ENCODE peak calls at places on chromosomes 12 and 14, in seven cellular contexts. Y is CD4-positive, CD25-positive, alpha-beta regulatory T cell; D is WERI-Rb-1; W is cardiac muscle cell; P is colonic mucosa; F is neural progenitor cell; G is SK-N-SH. B is an unnamed sample.
A peak's percentile ranks its signal among the peaks of the same experiment; 100 is the strongest.

GRCh38 chr14:28406181-28406580 is 360.4 kb upstream of the FOXG1 start:
- DNase-seq in D (no peak), F (no peak), G (no peak), W (peak; percentile 34), P (no peak), Y (no peak), B (no peak)

GRCh38 chr14:66662374-66662773 is 154.4 kb downstream of the GPHN start:
- DNase-seq in F (peak; percentile 38), W (peak; percentile 29), D (no peak), G (no peak), P (no peak), Y (peak; percentile 10), B (peak; percentile 16)

GRCh38 chr12:252634-253033 is 10.0 kb downstream of the SLC6A13 start:
- DNase-seq in Y (no peak), P (no peak), W (no peak), F (no peak), D (no peak), G (no peak), B (no peak)

GRCh38 chr12:21296348-21296747 is 38.4 kb downstream of the SLCO1A2 start:
- DNase-seq in G (no peak), D (no peak), F (no peak), Y (no peak), P (no peak), W (no peak), B (no peak)

GRCh38 chr12:122743895-122744525 is 8.6 kb upstream of the DENR start:
- DNase-seq in F (no peak), P (no peak), W (no peak), Y (no peak), G (no peak), D (no peak), B (no peak)

GRCh38 chr12:6556857-6557256 is 1.0 kb upstream of the IFFO1 start:
- DNase-seq in Y (no peak), W (no peak), D (no peak), G (no peak), P (no peak), F (no peak), B (no peak)

GRCh38 chr14:100887728-100888335 is 15.7 kb downstream of the RTL1 start:
- DNase-seq in G (no peak), W (no peak), D (no peak), Y (no peak), F (no peak), P (no peak), B (no peak)

GRCh38 chr14:70896981-70897380 is 10.3 kb upstream of the PCNX1 start:
- DNase-seq in F (no peak), Y (no peak), W (no peak), G (no peak), P (no peak), D (no peak), B (no peak)

GRCh38 chr14:63435838-63436237 is 107.3 kb downstream of the PPP2R5E start:
- DNase-seq in Y (no peak), F (no peak), W (peak; percentile 60), G (no peak), D (peak; percentile 66), P (peak; percentile 37), B (no peak)

GRCh38 chr14:95471526-95472304 is 44.7 kb downstream of the SYNE3 start:
- DNase-seq in P (no peak), W (no peak), G (no peak), D (no peak), Y (no peak), F (no peak), B (no peak)

GRCh38 chr14:57871487-57872080 is 5.7 kb upstream of the SLC35F4 start:
- DNase-seq in W (peak; percentile 70), Y (peak; percentile 5), F (peak; percentile 75), D (peak; percentile 50), G (peak; percentile 28), P (no peak), B (peak; percentile 53)

GRCh38 chr12:96471368-96472040 is 17.9 kb upstream of the CFAP54 start:
- DNase-seq in P (no peak), W (peak; percentile 57), D (no peak), F (no peak), Y (no peak), G (no peak), B (no peak)

GRCh38 chr14:21078726-21079125 is 8.6 kb downstream of the ARHGEF40 start:
- DNase-seq in P (no peak), F (no peak), G (no peak), W (no peak), D (no peak), Y (no peak), B (no peak)

GRCh38 chr12:13504736-13505135 is 308.2 kb downstream of the EMP1 start:
- DNase-seq in W (no peak), F (no peak), Y (no peak), D (no peak), P (no peak), G (no peak), B (no peak)

GRCh38 chr12:97968641-97969171 is 506.1 kb downstream of the RMST start:
- DNase-seq in W (no peak), F (no peak), G (peak; percentile 4), Y (no peak), D (no peak), P (no peak), B (no peak)

GRCh38 chr12:93164103-93164880 is 213.4 kb upstream of the NUDT4 start:
- DNase-seq in G (no peak), W (no peak), F (no peak), D (no peak), Y (no peak), P (peak; percentile 69), B (no peak)

GRCh38 chr12:95998611-95999300 is 2.6 kb upstream of the HAL start:
- DNase-seq in W (peak; percentile 74), P (peak; percentile 48), D (peak; percentile 53), G (peak; percentile 75), F (peak; percentile 77), Y (peak; percentile 87), B (peak; percentile 61)

GRCh38 chr12:88753074-88753473 is 172.8 kb upstream of the KITLG start:
- DNase-seq in Y (no peak), G (no peak), W (peak; percentile 22), P (no peak), D (no peak), F (no peak), B (no peak)

GRCh38 chr12:130316269-130316668 is 21.4 kb upstream of the PIWIL1 start:
- DNase-seq in P (no peak), W (no peak), F (no peak), Y (no peak), D (no peak), G (no peak), B (no peak)

GRCh38 chr14:54353694-54354093 is 43.1 kb upstream of the CDKN3 start:
- DNase-seq in F (no peak), W (no peak), D (no peak), G (no peak), Y (no peak), P (no peak), B (no peak)

GRCh38 chr14:49427117-49427516 is 159.1 kb downstream of the RPS29 start:
- DNase-seq in P (no peak), F (peak; percentile 26), G (no peak), W (no peak), Y (no peak), D (no peak), B (no peak)

DNA sequence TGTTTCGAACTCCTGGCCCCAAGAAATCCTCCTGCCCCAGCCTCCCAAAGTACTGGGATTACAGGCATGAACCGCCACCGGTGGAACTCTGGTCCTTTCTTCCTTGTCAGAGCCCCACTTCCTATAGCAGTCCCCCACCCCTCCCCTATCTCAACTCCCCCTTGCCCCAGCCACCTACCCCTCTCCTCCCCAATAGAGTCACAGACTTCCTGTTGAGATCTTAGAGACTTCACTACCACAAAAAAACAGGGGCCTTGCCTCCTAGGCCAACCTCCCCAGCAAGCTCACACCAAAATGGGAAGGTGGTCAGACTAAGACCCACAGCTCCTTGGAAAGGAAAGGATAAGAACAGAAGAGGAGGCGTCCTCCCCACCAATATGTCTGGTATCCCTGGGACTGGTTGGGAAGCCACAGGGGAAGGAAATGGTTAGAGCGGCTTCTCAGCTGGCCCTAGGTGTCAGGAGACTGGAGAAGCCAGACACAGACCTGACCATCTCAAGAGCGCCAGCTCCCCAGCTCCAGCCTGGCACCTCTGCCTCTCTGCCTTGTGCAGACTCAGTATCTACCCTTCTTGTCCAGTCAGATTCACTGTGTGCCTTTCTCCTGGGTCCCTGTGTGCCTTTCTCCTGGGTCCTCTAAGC is 8.5 kb downstream of the ITGB7 start:
- DNase-seq in F (no peak), Y (peak; percentile 74), P (no peak), W (no peak), D (no peak), G (no peak), B (no peak)
- H3K27me3 ChIP-seq in F (peaks cover 86% of the 10 kb centered on the region), Y (no peaks in the 10 kb centered on the region), P (no peaks in the 10 kb centered on the region), W (peaks cover 13% of the 10 kb centered on the region), D (peaks cover 4% of the 10 kb centered on the region), G (no peaks in the 10 kb centered on the region), B (no peaks in the 10 kb centered on the region)

GRCh38 chr12:80559766-80560165 is 115.7 kb downstream of the PTPRQ start:
- DNase-seq in W (no peak), D (no peak), P (no peak), F (no peak), G (no peak), Y (no peak), B (no peak)
- H3K27me3 ChIP-seq in W (no peaks in the 10 kb centered on the region), D (no peaks in the 10 kb centered on the region), P (no peaks in the 10 kb centered on the region), F (no peaks in the 10 kb centered on the region), G (no peaks in the 10 kb centered on the region), Y (no peaks in the 10 kb centered on the region), B (no peaks in the 10 kb centered on the region)

GRCh38 chr12:27972721-27973120 is at the start of gene PTHLH:
- DNase-seq in P (no peak), W (no peak), D (no peak), F (no peak), Y (no peak), G (no peak), B (no peak)

GRCh38 chr12:27971606-27972005 is 927 bp downstream of the PTHLH start:
- DNase-seq in F (no peak), D (no peak), P (no peak), W (no peak), Y (no peak), G (no peak), B (no peak)

GRCh38 chr12:27973487-27973890 is 956 bp upstream of the PTHLH start:
- DNase-seq in P (no peak), W (peak; percentile 36), Y (no peak), G (no peak), D (no peak), F (no peak), B (no peak)

GRCh38 chr12:27975222-27976136 is 2.9 kb upstream of the PTHLH start:
- DNase-seq in D (peak; percentile 9), P (no peak), W (peak; percentile 79), F (peak; percentile 83), G (peak; percentile 75), Y (no peak), B (peak; percentile 9)

DNA sequence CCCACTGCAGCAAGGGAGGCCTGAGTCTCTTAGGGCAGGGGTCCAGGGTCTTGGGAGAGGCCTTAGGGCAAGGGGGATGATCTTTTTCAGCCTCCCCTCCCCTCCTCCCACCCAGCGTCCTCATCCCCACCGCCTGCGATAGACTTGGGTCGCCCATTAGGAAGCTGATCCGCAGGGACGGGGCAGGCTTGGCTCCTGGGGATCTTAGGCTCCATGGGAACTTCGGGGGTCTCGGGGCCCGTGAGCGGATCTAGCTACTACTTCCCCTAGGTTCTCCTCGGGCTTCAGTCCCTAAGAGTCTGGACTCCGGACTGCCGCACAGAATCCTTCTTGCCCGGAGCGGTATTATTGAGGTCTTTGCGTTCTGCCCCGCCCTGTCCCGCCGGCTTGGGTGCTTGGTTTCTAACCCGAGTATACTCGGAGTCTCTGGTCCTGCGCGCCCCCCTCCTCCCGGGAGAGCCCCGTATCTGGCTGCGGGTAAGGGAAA is 2.2 kb upstream of the PTHLH start:
- DNase-seq in P (no peak), D (no peak), G (peak; percentile 27), F (peak; percentile 24), Y (no peak), W (peak; percentile 14), B (peak; percentile 9)
- H3K27me3 ChIP-seq in P (peaks cover 47% of the 10 kb centered on the region), D (peaks cover 7% of the 10 kb centered on the region), G (no peaks in the 10 kb centered on the region), F (peaks cover 93% of the 10 kb centered on the region), Y (peaks cover 36% of the 10 kb centered on the region), W (peaks cover 99% of the 10 kb centered on the region), B (no peaks in the 10 kb centered on the region)

GRCh38 chr12:132446535-132447326 is 43.2 kb upstream of the FBRSL1 start:
- DNase-seq in D (peak; percentile 39), G (no peak), Y (no peak), F (peak; percentile 38), P (no peak), W (no peak), B (no peak)
- H3K27me3 ChIP-seq in D (no peaks in the 10 kb centered on the region), G (peaks cover 12% of the 10 kb centered on the region), Y (no peaks in the 10 kb centered on the region), F (peaks cover 56% of the 10 kb centered on the region), P (no peaks in the 10 kb centered on the region), W (no peaks in the 10 kb centered on the region), B (no peaks in the 10 kb centered on the region)

B was measured in HAP-1.